ENCODE peak calls at places on chromosomes 1 and 21, in four cellular contexts. R is CD8-positive, alpha-beta T cell; O is mammary epithelial cell; Y is pancreas. M is an unnamed sample.

GRCh38 chr1:109991400-109991925 is 6.9 kb downstream of the AHCYL1 start:
- DNase-seq in R (no peak), O (no peak), Y (no peak), M (no peak)

GRCh38 chr1:10646347-10646861 is 150.0 kb downstream of the CASZ1 start:
- DNase-seq in O (peak; percentile 68), R (no peak), Y (no peak), M (no peak)

GRCh38 chr1:160761886-160762285 is 22.8 kb downstream of the SLAMF7 start:
- DNase-seq in Y (no peak), O (peak; percentile 73), R (no peak), M (no peak)

GRCh38 chr1:178238722-178239510 is 145.0 kb downstream of the RASAL2 start:
- DNase-seq in Y (no peak), R (no peak), O (peak; percentile 99), M (no peak)

GRCh38 chr1:147600119-147601111 is 59.1 kb downstream of the BCL9 start:
- DNase-seq in O (peak; percentile 38), Y (no peak), R (no peak), M (no peak)

GRCh38 chr1:7646981-7647901 is 123.9 kb upstream of the VAMP3 start:
- DNase-seq in O (peak; percentile 26), Y (peak; percentile 83), R (peak; percentile 80), M (peak; percentile 78)

GRCh38 chr1:209435654-209436566 is 147.6 kb upstream of the CAMK1G start:
- DNase-seq in O (peak; percentile 80), R (no peak), Y (peak; percentile 52), M (peak; percentile 62)

GRCh38 chr21:33201945-33202344 is 27.8 kb upstream of the IFNAR2 start:
- DNase-seq in R (no peak), O (no peak), Y (no peak), M (peak; percentile 38)

GRCh38 chr1:66549017-66549416 is 15.1 kb downstream of the SGIP1 start:
- DNase-seq in Y (no peak), O (no peak), R (no peak), M (no peak)

GRCh38 chr1:183568176-183569041 is 21.9 kb downstream of the NCF2 start:
- DNase-seq in Y (no peak), R (no peak), O (no peak), M (no peak)

GRCh38 chr1:160024195-160024905 is 7.4 kb downstream of the PIGM start:
- DNase-seq in Y (no peak), O (no peak), R (no peak), M (no peak)

GRCh38 chr1:7334475-7335035 is 436.5 kb upstream of the VAMP3 start:
- DNase-seq in R (no peak), O (peak; percentile 88), Y (no peak), M (no peak)

GRCh38 chr1:78490861-78491310 is at the start of gene PTGFR:
- DNase-seq in Y (no peak), R (no peak), O (peak; percentile 41), M (peak; percentile 67)

GRCh38 chr1:23555225-23555801 is 4.0 kb downstream of the ID3 start:
- DNase-seq in O (no peak), R (no peak), Y (no peak), M (no peak)

GRCh38 chr1:23554481-23555224 is 4.6 kb downstream of the ID3 start:
- DNase-seq in O (peak; percentile 83), R (peak; percentile 92), Y (peak; percentile 90), M (peak; percentile 82)

GRCh38 chr1:23556661-23557470 is 2.4 kb downstream of the ID3 start:
- DNase-seq in Y (peak; percentile 65), O (peak; percentile 80), R (no peak), M (no peak)

GRCh38 chr1:23557471-23558124 is 1.7 kb downstream of the ID3 start:
- DNase-seq in R (no peak), Y (no peak), O (no peak), M (no peak)

DNA sequence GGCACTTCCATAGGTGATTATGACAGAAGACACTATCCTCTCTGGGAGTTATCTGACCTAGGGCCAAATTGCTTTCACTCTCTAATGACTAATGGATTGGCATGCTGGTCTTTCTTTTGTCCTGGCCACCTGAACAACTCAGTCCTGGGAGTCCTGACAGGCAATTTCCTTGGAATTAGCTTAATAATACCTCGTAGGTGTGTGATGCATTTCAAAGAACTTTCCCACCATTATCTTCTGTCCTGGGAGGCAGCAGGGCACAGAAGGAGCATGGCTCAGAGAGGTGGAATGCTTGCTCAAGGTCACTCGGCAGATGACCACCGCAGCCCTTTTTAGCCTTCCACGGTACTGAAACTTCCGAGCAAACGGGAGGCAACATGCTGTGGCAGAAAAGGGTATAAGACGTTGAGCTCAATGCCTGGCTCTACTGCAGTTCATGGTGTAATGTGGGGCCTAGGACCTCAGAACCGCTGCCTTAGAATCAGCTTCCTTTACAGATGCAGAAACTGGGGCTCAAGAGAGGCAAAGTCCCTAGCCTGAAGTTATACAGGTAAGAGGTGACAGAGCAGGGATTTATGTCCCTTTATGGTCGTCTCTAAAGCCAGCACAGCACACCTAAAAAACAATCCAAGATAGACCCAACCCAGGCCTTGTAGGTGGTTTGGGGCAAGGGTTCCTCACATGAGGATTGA is 3.2 kb downstream of the ID3 start:
- DNase-seq in Y (no peak), R (no peak), O (peak; percentile 89), M (no peak)
- H3K4me1 ChIP-seq in Y (peaks cover 17% of the 10 kb centered on the region), R (peaks cover 46% of the 10 kb centered on the region), O (peaks cover 47% of the 10 kb centered on the region), M (no peaks in the 10 kb centered on the region)

GRCh38 chr21:34973685-34974084 is 75.4 kb downstream of the RUNX1 start:
- DNase-seq in R (no peak), Y (no peak), O (no peak), M (no peak)

GRCh38 chr21:34974162-34974981 is 74.7 kb downstream of the RUNX1 start:
- DNase-seq in R (peak; percentile 68), Y (no peak), O (no peak), M (peak; percentile 73)

GRCh38 chr21:34979383-34979782 is 69.7 kb downstream of the RUNX1 start:
- DNase-seq in O (no peak), R (no peak), Y (no peak), M (no peak)

GRCh38 chr21:34980423-34981115 is 68.5 kb downstream of the RUNX1 start:
- DNase-seq in Y (no peak), R (no peak), O (no peak), M (no peak)

DNA sequence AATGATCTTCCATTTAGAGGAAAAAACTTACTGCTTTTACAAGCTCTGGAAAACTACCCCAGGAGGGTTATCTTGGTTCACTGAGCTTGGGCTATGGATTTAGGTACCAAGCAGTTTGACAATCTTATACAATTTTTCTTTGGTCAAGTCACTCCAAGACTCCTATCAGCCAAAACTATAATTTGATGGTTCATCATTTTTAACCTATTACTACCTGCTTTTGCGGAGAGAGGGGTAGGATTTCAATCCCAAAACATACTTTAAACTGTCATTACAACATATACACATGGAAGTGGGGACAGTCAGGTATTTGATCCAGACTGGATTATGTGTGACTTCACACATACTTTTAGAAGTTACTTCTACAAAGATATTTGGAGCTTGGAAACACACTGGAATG is 71.8 kb downstream of the RUNX1 start:
- DNase-seq in Y (no peak), O (no peak), R (no peak), M (no peak)
- H3K27ac ChIP-seq in Y (no peak overlapping the region), O (no peak overlapping the region), R (no peak overlapping the region), M (no peak overlapping the region)

GRCh38 chr1:205749826-205750682 is at the start of gene NUCKS1:
- DNase-seq in Y (peak; percentile 97), R (peak; percentile 95), O (peak; percentile 99), M (peak; percentile 98)
- TF ChIP-seq CTCF in Y (no peak), R (no peak), O (no peak), M (peak; percentile 17)

DNA sequence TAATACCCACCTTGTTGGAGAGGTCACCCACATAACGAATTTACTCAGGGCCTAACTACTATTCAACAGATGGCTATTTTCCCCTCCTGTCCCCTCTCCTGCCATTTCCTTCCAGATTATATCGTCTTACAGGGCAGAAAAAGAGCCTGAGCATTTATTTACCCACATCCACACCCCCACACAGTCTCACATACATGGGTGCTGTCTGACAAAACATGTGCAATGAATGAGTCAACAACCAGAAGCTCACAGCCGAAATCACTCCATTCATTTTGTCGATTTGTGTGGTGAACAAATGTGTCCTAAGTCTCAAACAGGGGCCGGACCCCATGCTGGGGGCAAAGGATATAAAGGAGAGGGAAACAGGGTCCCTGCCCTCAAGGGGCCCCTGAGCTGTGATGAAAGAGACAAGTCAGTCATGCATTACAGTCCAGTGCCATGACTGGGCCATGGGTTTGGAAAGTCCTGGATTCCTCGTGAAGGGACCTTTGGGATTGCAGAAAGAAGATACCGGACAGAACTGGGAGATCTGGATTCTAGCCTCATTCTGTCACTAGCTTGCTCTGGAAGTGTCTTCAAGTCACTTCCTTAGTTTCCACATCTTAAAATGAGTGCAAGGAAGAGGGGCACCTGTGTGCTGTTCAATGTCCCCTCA is 16.4 kb upstream of the ZNF683 start:
- DNase-seq in R (no peak), O (no peak), Y (no peak), M (no peak)
- H3K4me1 ChIP-seq in R (peaks cover 46% of the 10 kb centered on the region), O (peaks cover 10% of the 10 kb centered on the region), Y (no peaks in the 10 kb centered on the region), M (no peaks in the 10 kb centered on the region)

DNA sequence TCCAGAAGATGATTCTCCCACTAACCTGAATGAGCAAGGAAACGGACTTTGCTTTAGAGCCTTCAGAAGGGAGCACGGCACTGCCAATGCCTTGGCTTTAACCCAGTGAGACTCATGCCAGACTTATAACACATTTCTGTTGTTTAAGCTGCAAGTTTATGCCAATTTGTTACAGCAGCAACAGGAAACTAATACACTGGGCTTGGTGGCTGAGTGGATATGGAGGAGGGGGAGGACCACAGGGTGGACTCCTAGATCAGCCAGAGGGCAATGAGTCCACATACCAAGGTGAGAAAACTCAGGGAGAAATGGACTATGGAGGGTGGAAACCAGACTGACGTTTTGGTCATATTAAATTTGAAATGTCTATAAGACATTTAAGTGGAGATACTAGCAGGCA is 156.2 kb upstream of the KCNJ6 start:
- DNase-seq in R (no peak), Y (no peak), O (no peak), M (no peak)
- H3K27ac ChIP-seq in R (no peak overlapping the region), Y (no peak overlapping the region), O (no peak overlapping the region), M (no peak overlapping the region)

M was measured in right lobe of liver.